ENCODE peak calls at places on chromosomes 3 and 15, in four cellular contexts. One of them, this sample, is unnamed. For H3K9me3, the result is how much of the 10 kb centered on the place peaks cover.

GRCh38 chr3:57152150-57152549 is 13.0 kb downstream of the IL17RD start:
- DNase-seq in CD8-positive, alpha-beta memory T cell: no peak
- DNase-seq in mammary epithelial cell: peak
- DNase-seq in stomach: no peak
- DNase-seq in this sample: no peak

GRCh38 chr3:46497556-46498265 is at the start of gene RTP3:
- DNase-seq in CD8-positive, alpha-beta memory T cell: no peak
- DNase-seq in mammary epithelial cell: no peak
- DNase-seq in stomach: no peak
- DNase-seq in this sample: no peak

GRCh38 chr15:101615414-101615985 is 36.7 kb downstream of the TM2D3 start:
- DNase-seq in CD8-positive, alpha-beta memory T cell: no peak
- DNase-seq in mammary epithelial cell: no peak
- DNase-seq in stomach: no peak
- DNase-seq in this sample: no peak

GRCh38 chr3:52043750-52044149 is 12.6 kb downstream of the DUSP7 start:
- DNase-seq in CD8-positive, alpha-beta memory T cell: no peak
- DNase-seq in mammary epithelial cell: no peak
- DNase-seq in stomach: no peak
- DNase-seq in this sample: peak

GRCh38 chr3:157529751-157530150 is 26.5 kb upstream of the VEPH1 start:
- DNase-seq in CD8-positive, alpha-beta memory T cell: no peak
- DNase-seq in mammary epithelial cell: no peak
- DNase-seq in stomach: no peak
- DNase-seq in this sample: no peak

GRCh38 chr3:6785726-6786125 is 75.2 kb upstream of the GRM7 start:
- DNase-seq in CD8-positive, alpha-beta memory T cell: no peak
- DNase-seq in mammary epithelial cell: peak
- DNase-seq in stomach: no peak
- DNase-seq in this sample: no peak

GRCh38 chr3:114079761-114080160 is 23.2 kb downstream of the QTRT2 start:
- DNase-seq in CD8-positive, alpha-beta memory T cell: no peak
- DNase-seq in mammary epithelial cell: no peak
- DNase-seq in stomach: no peak
- DNase-seq in this sample: no peak

GRCh38 chr3:14925729-14926591 is 21.4 kb upstream of the NR2C2 start:
- DNase-seq in CD8-positive, alpha-beta memory T cell: peak
- DNase-seq in mammary epithelial cell: peak
- DNase-seq in stomach: no peak
- DNase-seq in this sample: no peak

GRCh38 chr15:58770857-58771620 is at the start of gene MINDY2:
- DNase-seq in CD8-positive, alpha-beta memory T cell: peak
- DNase-seq in mammary epithelial cell: peak
- DNase-seq in stomach: peak
- DNase-seq in this sample: peak

GRCh38 chr15:23647421-23648375 is at the start of gene MAGEL2:
- DNase-seq in CD8-positive, alpha-beta memory T cell: no peak
- DNase-seq in mammary epithelial cell: no peak
- DNase-seq in stomach: no peak
- DNase-seq in this sample: no peak

GRCh38 chr3:122563717-122564025 is 429 bp downstream of the PARP9 start:
- DNase-seq in CD8-positive, alpha-beta memory T cell: no peak
- DNase-seq in mammary epithelial cell: no peak
- DNase-seq in stomach: no peak
- DNase-seq in this sample: peak

GRCh38 chr15:39651295-39651694 is 70.4 kb downstream of the THBS1 start:
- DNase-seq in CD8-positive, alpha-beta memory T cell: no peak
- DNase-seq in mammary epithelial cell: no peak
- DNase-seq in stomach: no peak
- DNase-seq in this sample: no peak

GRCh38 chr15:57873564-57874209 is 167.2 kb downstream of the POLR2M start:
- DNase-seq in CD8-positive, alpha-beta memory T cell: no peak
- DNase-seq in mammary epithelial cell: peak
- DNase-seq in stomach: no peak
- DNase-seq in this sample: peak

GRCh38 chr3:21752749-21753347 is 1.8 kb upstream of the ZNF385D start:
- DNase-seq in CD8-positive, alpha-beta memory T cell: no peak
- DNase-seq in mammary epithelial cell: peak
- DNase-seq in stomach: no peak
- DNase-seq in this sample: no peak

GRCh38 chr3:113695818-113696645 is at the start of gene USF3:
- DNase-seq in CD8-positive, alpha-beta memory T cell: peak
- DNase-seq in mammary epithelial cell: peak
- DNase-seq in stomach: peak
- DNase-seq in this sample: peak

GRCh38 chr15:37877851-37878577 is 56.4 kb upstream of the TMCO5A start:
- DNase-seq in CD8-positive, alpha-beta memory T cell: no peak
- DNase-seq in mammary epithelial cell: peak
- DNase-seq in stomach: no peak
- DNase-seq in this sample: no peak

GRCh38 chr3:130779031-130779430 is 32.4 kb upstream of the PIK3R4 start:
- DNase-seq in CD8-positive, alpha-beta memory T cell: no peak
- DNase-seq in mammary epithelial cell: no peak
- DNase-seq in stomach: no peak
- DNase-seq in this sample: no peak

GRCh38 chr3:23202203-23202920 is 765 bp upstream of the UBE2E2 start:
- DNase-seq in CD8-positive, alpha-beta memory T cell: peak
- DNase-seq in mammary epithelial cell: peak
- DNase-seq in stomach: peak
- DNase-seq in this sample: peak

GRCh38 chr15:42069496-42070275 is 24.7 kb downstream of the PLA2G4D start:
- DNase-seq in CD8-positive, alpha-beta memory T cell: no peak
- DNase-seq in mammary epithelial cell: no peak
- DNase-seq in stomach: peak
- DNase-seq in this sample: no peak

GRCh38 chr15:59224474-59224873 is 17.8 kb downstream of the LDHAL6B start:
- DNase-seq in CD8-positive, alpha-beta memory T cell: no peak
- DNase-seq in mammary epithelial cell: no peak
- DNase-seq in stomach: peak
- DNase-seq in this sample: no peak

GRCh38 chr3:148863814-148864213 is 1.3 kb upstream of the CPA3 start:
- DNase-seq in CD8-positive, alpha-beta memory T cell: no peak
- DNase-seq in mammary epithelial cell: no peak
- DNase-seq in stomach: no peak
- DNase-seq in this sample: no peak

GRCh38 chr15:56042523-56042922 is 49.1 kb upstream of the NEDD4 start:
- DNase-seq in CD8-positive, alpha-beta memory T cell: no peak
- DNase-seq in mammary epithelial cell: no peak
- DNase-seq in stomach: no peak
- DNase-seq in this sample: no peak

GRCh38 chr15:68789921-68790575 is 30.6 kb downstream of the ANP32A start:
- DNase-seq in CD8-positive, alpha-beta memory T cell: no peak
- DNase-seq in mammary epithelial cell: no peak
- DNase-seq in stomach: no peak
- DNase-seq in this sample: no peak

GRCh38 chr3:178439504-178439903 is 96.7 kb upstream of the KCNMB2 start:
- DNase-seq in CD8-positive, alpha-beta memory T cell: no peak
- DNase-seq in mammary epithelial cell: peak
- DNase-seq in stomach: no peak
- DNase-seq in this sample: peak

GRCh38 chr15:40739042-40739441 is 16.0 kb downstream of the RMDN3 start:
- DNase-seq in CD8-positive, alpha-beta memory T cell: no peak
- DNase-seq in mammary epithelial cell: no peak
- DNase-seq in stomach: no peak
- DNase-seq in this sample: no peak

GRCh38 chr3:163508212-163508611 is 1570.1 kb downstream of the SI start:
- DNase-seq in CD8-positive, alpha-beta memory T cell: no peak
- DNase-seq in mammary epithelial cell: no peak
- DNase-seq in stomach: no peak
- DNase-seq in this sample: no peak

GRCh38 chr3:139455855-139456254 is 20.5 kb downstream of the RBP2 start:
- DNase-seq in CD8-positive, alpha-beta memory T cell: no peak
- DNase-seq in mammary epithelial cell: no peak
- DNase-seq in stomach: no peak
- DNase-seq in this sample: no peak

GRCh38 chr3:40398346-40398745 is 11.4 kb downstream of the ENTPD3 start:
- DNase-seq in CD8-positive, alpha-beta memory T cell: no peak
- DNase-seq in mammary epithelial cell: peak
- DNase-seq in stomach: no peak
- DNase-seq in this sample: no peak

GRCh38 chr3:194485876-194486539 is 794 bp downstream of the ATP13A3 start:
- DNase-seq in CD8-positive, alpha-beta memory T cell: peak
- DNase-seq in mammary epithelial cell: no peak
- DNase-seq in stomach: peak
- DNase-seq in this sample: peak

GRCh38 chr3:169118666-169119370 is 544.7 kb downstream of the MECOM start:
- DNase-seq in CD8-positive, alpha-beta memory T cell: no peak
- DNase-seq in mammary epithelial cell: no peak
- DNase-seq in stomach: no peak
- DNase-seq in this sample: no peak

GRCh38 chr15:64842099-64842940 is 605 bp downstream of the PLEKHO2 start:
- DNase-seq in CD8-positive, alpha-beta memory T cell: no peak
- DNase-seq in mammary epithelial cell: peak
- DNase-seq in stomach: no peak
- DNase-seq in this sample: peak

GRCh38 chr15:91196768-91197167 is 96.7 kb downstream of the SV2B start:
- DNase-seq in CD8-positive, alpha-beta memory T cell: no peak
- DNase-seq in mammary epithelial cell: no peak
- DNase-seq in stomach: no peak
- DNase-seq in this sample: no peak
- H3K4me3 ChIP-seq in CD8-positive, alpha-beta memory T cell: no peak
- H3K4me3 ChIP-seq in mammary epithelial cell: no peak
- H3K4me3 ChIP-seq in stomach: no peak
- H3K4me3 ChIP-seq in this sample: no peak

DNA sequence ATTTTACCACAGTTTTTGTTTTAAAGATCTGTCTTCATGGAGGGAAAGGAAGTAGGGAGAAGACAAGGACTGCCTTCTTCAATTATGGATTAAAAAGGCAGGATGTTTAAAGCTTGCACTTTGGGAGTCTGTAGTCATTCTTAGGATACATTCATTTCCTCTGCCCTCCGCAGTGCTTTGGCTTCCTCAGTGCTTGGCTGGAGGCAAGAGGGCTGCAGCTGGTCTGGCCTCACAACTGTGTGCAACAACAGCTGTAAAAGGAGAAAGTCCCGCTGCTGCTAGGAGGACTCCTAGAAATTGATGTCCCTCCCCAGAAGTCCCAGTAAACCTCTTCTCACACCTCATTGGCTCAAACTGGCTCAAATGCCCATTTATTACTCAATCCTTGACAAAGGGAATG is 54.4 kb upstream of the PPP2R3A start:
- DNase-seq in CD8-positive, alpha-beta memory T cell: no peak
- DNase-seq in mammary epithelial cell: no peak
- DNase-seq in stomach: no peak
- DNase-seq in this sample: no peak
- H3K9me3 ChIP-seq in CD8-positive, alpha-beta memory T cell: under half
- H3K9me3 ChIP-seq in mammary epithelial cell: under half
- H3K9me3 ChIP-seq in stomach: under half
- H3K9me3 ChIP-seq in this sample: under half

DNA sequence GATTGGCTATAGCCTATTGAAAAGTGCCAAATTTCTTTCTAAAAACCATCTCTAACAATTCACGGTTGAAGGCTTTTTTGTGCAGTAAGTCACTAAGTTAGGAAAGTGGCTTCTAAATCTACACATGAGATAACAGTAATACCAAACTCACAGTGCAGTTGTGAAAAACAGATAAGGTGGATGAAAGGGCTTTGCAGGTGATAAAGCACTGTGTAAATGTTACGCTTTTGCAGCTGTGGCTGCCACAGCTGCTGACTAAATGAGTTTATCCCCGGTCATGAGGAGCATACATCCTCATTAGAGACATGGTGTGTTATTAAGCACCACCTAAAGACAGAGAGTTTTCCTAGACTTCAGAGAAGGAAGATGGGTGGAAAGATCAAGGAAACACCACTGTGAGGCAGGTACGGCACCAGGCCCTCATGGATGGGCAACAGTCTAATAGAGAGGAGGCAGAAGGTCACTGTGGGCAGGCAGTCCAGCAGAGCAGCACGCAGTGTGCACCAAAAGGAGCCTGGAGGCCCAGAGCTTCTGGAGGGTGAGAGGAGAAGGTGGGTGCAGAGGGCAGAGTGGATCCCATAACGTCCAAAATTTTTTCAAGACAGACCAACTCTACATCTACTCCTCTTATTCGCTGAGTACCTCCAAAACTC is 68.5 kb downstream of the FMN1 start:
- DNase-seq in CD8-positive, alpha-beta memory T cell: peak
- DNase-seq in mammary epithelial cell: no peak
- DNase-seq in stomach: no peak
- DNase-seq in this sample: no peak
- H3K4me3 ChIP-seq in CD8-positive, alpha-beta memory T cell: peak
- H3K4me3 ChIP-seq in mammary epithelial cell: no peak
- H3K4me3 ChIP-seq in stomach: no peak
- H3K4me3 ChIP-seq in this sample: no peak

DNA sequence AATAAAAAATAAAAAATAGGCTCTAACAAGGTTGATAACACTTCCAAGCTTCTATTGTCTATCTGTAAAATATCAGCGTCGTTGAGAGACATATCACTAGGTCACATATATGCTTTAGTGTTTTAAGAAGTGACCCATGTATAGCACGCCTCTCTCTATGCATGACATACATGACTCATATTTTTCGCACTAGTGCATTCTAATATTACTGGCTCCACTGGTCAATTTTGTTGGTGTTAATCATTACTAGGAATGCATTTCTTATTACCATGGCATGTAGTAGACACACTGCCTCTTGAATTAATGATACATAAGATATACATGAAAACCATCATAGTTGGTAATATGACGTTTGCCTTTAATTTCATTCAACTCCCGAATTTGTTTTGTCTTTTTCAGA is 203.1 kb downstream of the CHL1 start:
- DNase-seq in CD8-positive, alpha-beta memory T cell: no peak
- DNase-seq in mammary epithelial cell: no peak
- DNase-seq in stomach: no peak
- DNase-seq in this sample: no peak
- H3K9me3 ChIP-seq in CD8-positive, alpha-beta memory T cell: under half
- H3K9me3 ChIP-seq in mammary epithelial cell: under half
- H3K9me3 ChIP-seq in stomach: under half
- H3K9me3 ChIP-seq in this sample: under half

DNA sequence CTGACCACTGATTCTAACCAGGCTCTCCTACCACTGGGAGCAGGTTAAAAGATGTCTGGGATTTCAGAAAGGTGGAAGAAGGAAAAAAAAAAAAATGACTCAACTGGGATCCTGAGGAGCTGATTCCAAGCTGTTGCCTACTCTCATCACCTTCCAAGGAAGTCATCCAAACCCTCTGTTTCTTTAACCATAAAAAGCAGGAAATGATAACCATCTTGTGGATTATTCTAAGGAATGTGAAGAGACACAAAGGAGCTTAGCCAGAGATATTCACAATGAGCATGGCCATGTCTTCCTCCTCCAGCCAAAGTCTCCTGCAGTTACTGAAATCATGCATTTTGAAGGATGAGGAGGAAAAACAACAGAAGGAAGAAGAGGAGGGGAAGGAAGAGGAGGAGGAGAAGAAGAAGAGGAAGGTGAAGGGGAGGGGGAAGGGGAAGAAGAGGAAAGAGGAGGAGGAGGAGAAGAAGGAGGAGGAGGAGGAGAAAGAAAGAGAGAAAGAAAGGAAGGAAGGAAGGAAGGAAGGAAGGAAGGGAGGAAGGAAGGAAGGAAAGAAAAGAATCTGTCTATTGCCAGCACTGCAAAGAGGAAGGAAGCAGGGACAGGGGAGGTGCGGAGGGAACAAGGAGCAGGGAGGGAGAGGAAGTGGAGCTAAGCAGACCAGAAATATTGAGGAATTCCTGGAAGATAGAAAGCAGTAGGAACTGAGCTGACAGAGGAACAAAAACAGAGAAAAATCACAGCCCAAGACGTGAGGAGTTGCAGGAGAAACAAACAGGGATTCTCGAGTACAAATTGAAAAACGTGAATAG is 229.2 kb downstream of the UACA start:
- DNase-seq in CD8-positive, alpha-beta memory T cell: no peak
- DNase-seq in mammary epithelial cell: no peak
- DNase-seq in stomach: no peak
- DNase-seq in this sample: no peak
- H3K4me3 ChIP-seq in CD8-positive, alpha-beta memory T cell: peak
- H3K4me3 ChIP-seq in mammary epithelial cell: no peak
- H3K4me3 ChIP-seq in stomach: no peak
- H3K4me3 ChIP-seq in this sample: no peak